ENCODE peak calls at places on chromosomes 11 and 22, in eight cellular contexts. D is epithelial cell of proximal tubule; Z is CD4-positive, alpha-beta T cell; J is fibroblast of mammary gland; F is neural progenitor cell; O is dorsolateral prefrontal cortex; W is brain microvascular endothelial cell; C is transverse colon. R is an unnamed sample.

GRCh38 chr11:32213223-32213622 is 122.3 kb downstream of the RCN1 start:
- DNase-seq in O (no peak), J (peak; percentile 95), W (peak; percentile 59), D (peak; percentile 32), C (no peak), F (no peak), Z (no peak), R (no peak)

GRCh38 chr11:125286486-125286885 is 121.9 kb downstream of the PKNOX2 start:
- DNase-seq in Z (no peak), J (no peak), O (no peak), D (no peak), W (no peak), F (no peak), C (no peak), R (no peak)

GRCh38 chr11:66950113-66950535 is 8.1 kb downstream of the PC start:
- DNase-seq in C (peak; percentile 57), F (no peak), W (peak; percentile 91), Z (no peak), O (peak; percentile 42), D (peak; percentile 80), J (peak; percentile 87), R (peak; percentile 63)

GRCh38 chr11:65927904-65928397 is 8.7 kb downstream of the DRAP1 start:
- DNase-seq in Z (peak; percentile 65), F (no peak), W (no peak), O (no peak), D (no peak), J (no peak), C (peak; percentile 73), R (no peak)

GRCh38 chr11:62374801-62375200 is 37.6 kb downstream of the ASRGL1 start:
- DNase-seq in O (no peak), F (no peak), Z (no peak), W (no peak), J (no peak), D (no peak), C (no peak), R (no peak)

GRCh38 chr11:111476366-111476765 is 35.8 kb downstream of the BTG4 start:
- DNase-seq in D (no peak), Z (no peak), O (no peak), F (no peak), J (peak; percentile 14), C (no peak), W (no peak), R (no peak)

GRCh38 chr11:124536520-124536919 is 6.9 kb downstream of the OR8B12 start:
- DNase-seq in D (no peak), O (peak; percentile 58), J (peak; percentile 79), W (peak; percentile 99), Z (no peak), C (peak; percentile 11), F (peak; percentile 50), R (peak; percentile 11)

GRCh38 chr11:107591446-107592236 is 694 bp downstream of the ELMOD1 start:
- DNase-seq in D (no peak), O (no peak), J (peak; percentile 22), C (no peak), W (no peak), Z (no peak), F (peak; percentile 68), R (peak; percentile 3)

GRCh38 chr11:12182650-12183511 is 72.5 kb downstream of the MICAL2 start:
- DNase-seq in F (no peak), O (no peak), Z (no peak), C (no peak), D (peak; percentile 99), W (peak; percentile 97), J (peak; percentile 99), R (peak; percentile 84)

GRCh38 chr22:23781533-23781932 is 5.2 kb upstream of the SMARCB1 start:
- DNase-seq in W (peak; percentile 32), J (peak; percentile 60), C (no peak), D (no peak), F (no peak), O (peak; percentile 44), Z (no peak), R (peak; percentile 34)

DNA sequence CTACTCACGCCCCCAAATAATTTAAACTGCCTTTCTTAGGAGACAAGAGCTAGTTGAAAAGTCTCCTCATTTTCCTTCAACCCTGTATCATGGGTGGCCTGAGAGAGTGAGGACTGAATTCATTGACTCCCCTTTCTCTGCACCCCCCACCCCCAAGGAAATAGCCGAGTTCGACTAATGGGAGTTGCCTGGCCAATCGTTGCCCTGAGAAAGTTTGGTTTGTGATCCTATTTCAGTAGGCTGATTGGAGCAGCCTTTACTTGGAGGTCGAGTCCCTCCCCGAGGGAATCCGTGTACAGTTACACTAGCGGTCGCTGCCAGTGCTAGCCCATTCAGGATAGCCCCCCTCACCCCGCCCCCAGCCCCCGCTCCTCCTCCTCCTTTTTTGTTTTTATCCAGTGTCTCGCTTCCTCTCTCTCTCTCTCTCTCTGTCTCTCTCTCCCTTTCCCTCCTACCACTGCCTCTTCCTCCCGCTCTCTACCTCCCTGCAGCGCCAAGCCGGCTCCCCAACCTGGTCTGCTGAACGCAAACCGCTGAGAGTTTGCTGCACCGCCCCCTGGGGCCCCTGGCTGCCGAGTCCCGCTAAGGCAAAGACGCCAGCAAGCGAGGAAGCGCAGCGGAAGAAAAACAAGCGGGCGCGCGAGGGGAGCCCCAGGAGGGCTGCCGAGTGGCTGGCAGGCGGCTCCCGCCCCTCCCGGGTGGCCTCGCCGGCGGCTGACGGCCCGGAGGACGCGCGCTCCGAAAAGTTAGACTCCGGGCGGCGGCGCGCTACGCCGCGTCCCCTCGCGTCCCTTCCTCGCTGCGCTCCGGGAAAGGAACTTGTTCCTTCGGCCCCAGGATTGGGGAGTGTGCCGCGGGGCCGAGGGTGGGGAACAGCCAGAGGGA is at the start of gene GRAMD1B:
- DNase-seq in Z (peak; percentile 79), C (peak; percentile 53), J (peak; percentile 37), O (no peak), D (no peak), W (peak; percentile 66), F (peak; percentile 95), R (peak; percentile 2)
- TF ChIP-seq CTCF in Z (no peak), C (no peak), J (no peak), O (no peak), D (no peak), W (peak; percentile 49), F (peak; percentile 34), R (no peak)

GRCh38 chr11:35507688-35508087 is 17.7 kb downstream of the PAMR1 start:
- DNase-seq in J (peak; percentile 46), Z (no peak), F (no peak), W (no peak), O (no peak), C (no peak), D (no peak), R (no peak)
- TF ChIP-seq CTCF in J (no peak), Z (no peak), F (no peak), W (no peak), O (no peak), C (no peak), D (no peak), R (no peak)

DNA sequence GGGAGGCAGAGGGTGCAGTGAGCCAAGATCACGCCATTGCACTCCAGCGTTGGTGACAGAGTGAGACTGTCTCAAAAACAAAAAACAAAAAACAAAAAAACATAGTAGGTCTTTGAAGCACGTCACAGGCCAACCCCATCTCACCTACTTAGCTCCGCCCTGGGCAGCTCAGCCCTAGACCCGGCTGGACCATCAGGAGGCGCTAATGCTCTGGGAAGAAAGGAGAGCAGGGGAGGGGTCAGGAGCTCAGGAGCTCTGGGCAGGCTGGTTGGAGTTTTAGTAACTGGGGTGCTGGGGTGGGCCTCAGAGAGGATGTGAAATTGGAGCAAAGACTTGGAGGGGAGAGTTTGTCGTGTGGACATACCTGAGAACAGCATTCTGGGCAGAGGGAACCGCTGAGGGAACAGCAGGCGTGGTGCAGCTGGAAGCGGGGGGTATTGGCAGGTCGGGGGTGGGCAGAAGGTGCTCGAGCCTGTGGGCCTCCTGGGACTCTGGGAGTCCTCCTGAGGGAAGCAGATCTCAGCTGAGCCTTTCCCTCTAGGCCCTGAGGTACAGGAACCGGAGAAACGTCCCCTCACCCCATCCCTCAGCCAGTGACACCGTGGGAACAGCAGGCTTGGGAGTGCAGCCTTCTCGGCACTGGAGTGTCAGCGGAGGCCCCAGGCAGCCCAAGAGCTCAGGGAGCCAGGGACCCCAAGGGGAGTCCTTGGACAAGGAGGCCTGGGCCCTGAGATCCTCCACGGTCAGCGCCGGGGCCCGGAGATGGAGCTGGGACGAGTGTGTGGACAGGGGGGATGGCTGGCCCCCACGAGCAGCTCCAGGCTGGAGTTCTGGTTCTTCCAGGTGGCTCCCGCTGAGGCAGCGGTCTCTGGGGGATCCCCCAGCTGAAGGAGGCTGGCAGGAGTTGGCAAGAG is 2.2 kb upstream of the RPS6KA4 start:
- DNase-seq in O (no peak), C (no peak), D (no peak), J (peak; percentile 47), Z (no peak), F (peak; percentile 86), W (no peak), R (peak; percentile 65)
- TF ChIP-seq CTCF in O (no peak), C (peak; percentile 34), D (peak; percentile 56), J (peak; percentile 36), Z (no peak), F (peak; percentile 76), W (peak; percentile 71), R (no peak)

DNA sequence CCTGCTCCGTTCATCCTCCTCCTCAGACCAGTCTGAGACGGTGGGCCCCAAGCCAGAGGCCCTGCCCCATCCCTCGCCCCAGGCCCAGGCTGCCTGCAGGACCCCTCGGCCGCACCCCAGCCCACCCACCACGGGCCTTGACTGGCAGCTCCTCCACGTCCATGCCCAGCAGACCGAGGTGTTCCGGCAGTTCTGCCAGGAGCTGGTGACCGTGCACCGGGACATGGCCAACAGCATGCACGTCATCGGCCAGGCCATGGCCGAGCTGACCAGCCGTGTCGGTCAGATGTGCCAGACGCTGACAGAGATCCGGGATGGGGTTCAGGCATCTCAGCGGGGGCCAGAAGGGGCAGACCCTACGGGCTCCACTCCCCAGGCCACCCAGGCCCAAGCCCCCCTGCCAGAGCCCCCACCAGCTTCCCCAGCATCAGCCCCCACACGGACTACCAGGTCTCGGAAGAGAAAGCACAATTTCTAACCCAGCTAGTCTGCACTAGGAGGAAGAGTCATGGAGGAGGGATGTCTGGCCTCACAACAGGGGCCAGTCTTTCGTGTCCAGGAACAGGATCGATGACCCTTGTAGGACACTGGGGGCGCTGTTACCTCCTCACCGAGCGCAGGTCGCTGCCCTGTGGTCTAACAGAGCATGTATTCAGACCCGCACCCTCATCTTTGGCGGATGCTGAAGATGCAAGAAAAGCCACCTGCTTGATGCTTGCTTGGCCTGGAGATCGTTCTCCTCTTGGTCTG is 66.3 kb downstream of the PRDM11 start:
- DNase-seq in J (no peak), C (no peak), W (no peak), F (peak; percentile 67), D (no peak), O (no peak), Z (no peak), R (no peak)
- TF ChIP-seq CTCF in J (no peak), C (no peak), W (peak; percentile 40), F (peak; percentile 72), D (no peak), O (no peak), Z (no peak), R (peak; percentile 23)